ENCODE peak calls at places on chromosome 1, in nine cellular contexts. R, I, F, E, A, O, B, J and D are unnamed samples.

GRCh38 chr1:67752306-67752705 is 67.3 kb downstream of the GADD45A start:
- DNase-seq in R (peak; percentile 68), I (no peak), F (no peak), E (no peak), A (no peak), O (no peak), B (no peak), J (no peak), D (no peak)

GRCh38 chr1:57832616-57833015 is 408.8 kb upstream of the DAB1 start:
- DNase-seq in R (no peak), I (no peak), F (no peak), E (no peak), A (no peak), O (no peak), B (no peak), J (no peak), D (no peak)

GRCh38 chr1:1020415-1021009 is 592 bp downstream of the AGRN start:
- DNase-seq in R (peak; percentile 44), I (no peak), F (no peak), E (no peak), A (no peak), O (no peak), B (peak; percentile 45), J (no peak), D (no peak)

GRCh38 chr1:239368436-239369109 is 17.8 kb upstream of the CHRM3 start:
- DNase-seq in R (no peak), I (no peak), F (no peak), E (no peak), A (no peak), O (no peak), B (peak; percentile 68), J (no peak), D (no peak)

GRCh38 chr1:171117085-171117484 is 26.4 kb downstream of the FMO3 start:
- DNase-seq in R (no peak), I (no peak), F (no peak), E (no peak), A (no peak), O (no peak), B (no peak), J (no peak), D (no peak)

GRCh38 chr1:179036844-179037465 is 11.3 kb downstream of the FAM20B start:
- DNase-seq in R (peak; percentile 47), I (no peak), F (no peak), E (no peak), A (no peak), O (peak; percentile 8), B (no peak), J (peak; percentile 56), D (no peak)

GRCh38 chr1:93666613-93667384 is 14.8 kb downstream of the BCAR3 start:
- DNase-seq in R (no peak), I (no peak), F (no peak), E (no peak), A (no peak), O (peak; percentile 77), B (no peak), J (no peak), D (no peak)

GRCh38 chr1:105427543-105427942 is 1628.9 kb upstream of the PRMT6 start:
- DNase-seq in R (peak; percentile 6), I (no peak), F (no peak), E (no peak), A (no peak), O (no peak), B (no peak), J (no peak), D (no peak)

GRCh38 chr1:21042920-21043605 is 133.6 kb downstream of the EIF4G3 start:
- DNase-seq in R (peak; percentile 67), I (no peak), F (no peak), E (no peak), A (peak; percentile 24), O (peak; percentile 70), B (no peak), J (no peak), D (no peak)

GRCh38 chr1:23980725-23981063 is 567 bp upstream of the SRSF10 start:
- DNase-seq in R (peak; percentile 72), I (no peak), F (peak; percentile 2), E (peak; percentile 53), A (no peak), O (peak; percentile 43), B (peak; percentile 89), J (peak; percentile 74), D (no peak)

GRCh38 chr1:239719642-239720258 is 333.4 kb downstream of the CHRM3 start:
- DNase-seq in R (no peak), I (peak; percentile 14), F (no peak), E (no peak), A (no peak), O (no peak), B (no peak), J (peak; percentile 68), D (no peak)

GRCh38 chr1:33466159-33466558 is 6.3 kb upstream of the ZSCAN20 start:
- DNase-seq in R (no peak), I (no peak), F (no peak), E (no peak), A (no peak), O (no peak), B (no peak), J (no peak), D (no peak)

GRCh38 chr1:111127923-111128643 is 11.8 kb downstream of the DRAM2 start:
- DNase-seq in R (no peak), I (no peak), F (no peak), E (no peak), A (no peak), O (no peak), B (no peak), J (no peak), D (no peak)

GRCh38 chr1:36253463-36253862 is 29.2 kb downstream of the THRAP3 start:
- DNase-seq in R (peak; percentile 62), I (no peak), F (no peak), E (no peak), A (peak; percentile 44), O (peak; percentile 73), B (no peak), J (no peak), D (no peak)

GRCh38 chr1:184890539-184890973 is 83.8 kb downstream of the NIBAN1 start:
- DNase-seq in R (peak; percentile 44), I (peak; percentile 10), F (no peak), E (no peak), A (no peak), O (no peak), B (no peak), J (peak; percentile 63), D (peak; percentile 44)

GRCh38 chr1:48920741-48921330 is 144.1 kb upstream of the BEND5 start:
- DNase-seq in R (no peak), I (no peak), F (no peak), E (no peak), A (no peak), O (no peak), B (no peak), J (no peak), D (no peak)

GRCh38 chr1:210654176-210654786 is 325.6 kb downstream of the HHAT start:
- DNase-seq in R (peak; percentile 23), I (no peak), F (no peak), E (no peak), A (no peak), O (no peak), B (no peak), J (peak; percentile 20), D (no peak)